ENCODE peak calls at places on chromosomes 13 and 19, in six cellular contexts. F is H1, Y is K562, J is HCT116, A is GM12878, H is HepG2. X is an unnamed sample.

GRCh38 chr19:47434088-47434487 is 14.8 kb upstream of the MEIS3 start:
- DNase-seq in F (no peak), Y (no peak), J (no peak), A (no peak), H (no peak), X (no peak)

GRCh38 chr19:45524575-45525129 is 17.4 kb downstream of the VASP start:
- DNase-seq in F (no peak), Y (no peak), J (no peak), A (no peak), H (no peak), X (no peak)

GRCh38 chr13:45436332-45436731 is 18.2 kb upstream of the SLC25A30 start:
- DNase-seq in F (no peak), Y (no peak), J (no peak), A (no peak), H (no peak), X (no peak)

GRCh38 chr19:16285769-16286564 is 38.7 kb upstream of the KLF2 start:
- DNase-seq in F (no peak), Y (peak; percentile 6), J (no peak), A (no peak), H (no peak), X (no peak)

GRCh38 chr19:3253270-3253669 is 28.8 kb downstream of the CELF5 start:
- DNase-seq in F (no peak), Y (peak; percentile 40), J (peak; percentile 16), A (no peak), H (no peak), X (no peak)

GRCh38 chr13:80871481-80871880 is 530.6 kb upstream of the SPRY2 start:
- DNase-seq in F (no peak), Y (no peak), J (no peak), A (no peak), H (no peak), X (no peak)

GRCh38 chr19:30529876-30530275 is 157.7 kb downstream of the ZNF536 start:
- DNase-seq in F (no peak), Y (no peak), J (no peak), A (no peak), H (no peak), X (no peak)

GRCh38 chr19:7743425-7743841 is 3.9 kb downstream of the CD209 start:
- DNase-seq in F (no peak), Y (no peak), J (no peak), A (peak; percentile 53), H (no peak), X (no peak)

GRCh38 chr19:56525214-56525860 is 13.4 kb upstream of the ZFP28 start:
- DNase-seq in F (no peak), Y (no peak), J (no peak), A (no peak), H (no peak), X (no peak)

GRCh38 chr13:20492641-20493040 is 33.0 kb downstream of the CRYL1 start:
- DNase-seq in F (no peak), Y (peak; percentile 18), J (peak; percentile 27), A (no peak), H (peak; percentile 46), X (no peak)

GRCh38 chr19:46845959-46846459 is 4.6 kb downstream of the AP2S1 start:
- DNase-seq in F (no peak), Y (peak; percentile 41), J (no peak), A (no peak), H (no peak), X (no peak)

GRCh38 chr13:50320297-50320862 is 305.1 kb downstream of the KCNRG start:
- DNase-seq in F (no peak), Y (no peak), J (peak; percentile 16), A (no peak), H (peak; percentile 84), X (no peak)

GRCh38 chr13:29509999-29510586 is 85.4 kb downstream of the SLC7A1 start:
- DNase-seq in F (no peak), Y (no peak), J (no peak), A (no peak), H (no peak), X (no peak)

GRCh38 chr19:39845621-39846175 is 481 bp downstream of the FBL start:
- DNase-seq in F (no peak), Y (peak; percentile 60), J (no peak), A (no peak), H (no peak), X (no peak)

GRCh38 chr19:13051581-13052165 is 51.0 kb downstream of the LYL1 start:
- DNase-seq in F (no peak), Y (peak; percentile 95), J (no peak), A (no peak), H (peak; percentile 54), X (peak; percentile 74)

GRCh38 chr13:111344471-111345191 is 24.2 kb downstream of the TEX29 start:
- DNase-seq in F (peak; percentile 84), Y (peak; percentile 15), J (no peak), A (no peak), H (peak; percentile 20), X (peak; percentile 77)

GRCh38 chr13:48043789-48044503 is 6.4 kb downstream of the NUDT15 start:
- DNase-seq in F (no peak), Y (no peak), J (no peak), A (no peak), H (no peak), X (no peak)

GRCh38 chr13:76939215-76939614 is 9.1 kb upstream of the ACOD1 start:
- DNase-seq in F (no peak), Y (no peak), J (no peak), A (no peak), H (no peak), X (no peak)

GRCh38 chr19:37991841-37992248 is 84.8 kb downstream of the SIPA1L3 start:
- DNase-seq in F (no peak), Y (no peak), J (no peak), A (no peak), H (peak; percentile 21), X (no peak)

GRCh38 chr13:44300895-44301638 is 72.6 kb upstream of the SERP2 start:
- DNase-seq in F (no peak), Y (no peak), J (peak; percentile 36), A (peak; percentile 56), H (no peak), X (no peak)

GRCh38 chr13:108176685-108177274 is 38.6 kb downstream of the LIG4 start:
- DNase-seq in F (no peak), Y (peak; percentile 29), J (peak; percentile 36), A (no peak), H (peak; percentile 42), X (peak; percentile 11)

GRCh38 chr19:57436392-57436791 is 1.3 kb downstream of the ZNF749 start:
- DNase-seq in F (no peak), Y (no peak), J (no peak), A (no peak), H (no peak), X (no peak)

GRCh38 chr13:22009500-22009899 is 338.6 kb downstream of the FGF9 start:
- DNase-seq in F (no peak), Y (no peak), J (no peak), A (no peak), H (no peak), X (no peak)
- TF ChIP-seq YY1 in F (no peak), Y (no peak), J (no peak), A (no peak), H (no peak), X (no peak)

DNA sequence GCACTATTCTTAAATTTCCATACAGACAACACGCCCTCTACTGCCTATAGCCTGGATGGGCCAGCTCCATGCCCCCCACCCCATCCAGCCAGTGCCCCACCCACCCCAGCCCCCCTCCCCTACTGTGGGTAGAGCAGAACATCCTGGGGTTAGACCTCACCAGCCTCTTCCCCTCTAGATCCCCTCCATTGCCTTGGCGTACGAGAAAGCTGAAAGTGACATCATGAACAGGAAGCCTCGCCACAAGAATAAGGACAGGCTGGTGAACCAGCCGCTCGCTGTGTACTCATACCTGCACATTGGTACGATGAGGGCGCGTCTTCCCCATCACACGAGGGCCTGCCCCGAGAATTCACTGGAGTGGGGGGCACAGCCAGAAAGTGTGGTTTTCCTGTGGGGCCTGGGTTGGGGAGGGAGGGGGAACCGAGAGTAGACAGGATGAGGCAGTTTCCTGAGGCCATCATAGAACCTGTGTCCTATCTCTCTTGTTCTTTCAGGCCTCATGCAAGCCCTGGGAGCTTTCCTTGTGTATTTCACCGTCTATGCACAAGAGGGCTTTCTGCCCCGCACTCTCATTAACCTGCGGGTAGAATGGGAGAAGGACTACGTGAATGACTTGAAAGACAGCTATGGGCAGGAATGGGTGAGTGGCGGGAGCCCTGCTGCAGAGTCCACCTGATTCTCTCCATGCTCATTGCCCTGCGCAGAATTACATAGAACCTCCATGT is 29.1 kb downstream of the ATP12A start:
- DNase-seq in F (no peak), Y (no peak), J (no peak), A (no peak), H (no peak), X (no peak)
- TF ChIP-seq ZNF274 in F (no peak), Y (no peak), J (no peak), A (no peak), H (no peak), X (no peak)

DNA sequence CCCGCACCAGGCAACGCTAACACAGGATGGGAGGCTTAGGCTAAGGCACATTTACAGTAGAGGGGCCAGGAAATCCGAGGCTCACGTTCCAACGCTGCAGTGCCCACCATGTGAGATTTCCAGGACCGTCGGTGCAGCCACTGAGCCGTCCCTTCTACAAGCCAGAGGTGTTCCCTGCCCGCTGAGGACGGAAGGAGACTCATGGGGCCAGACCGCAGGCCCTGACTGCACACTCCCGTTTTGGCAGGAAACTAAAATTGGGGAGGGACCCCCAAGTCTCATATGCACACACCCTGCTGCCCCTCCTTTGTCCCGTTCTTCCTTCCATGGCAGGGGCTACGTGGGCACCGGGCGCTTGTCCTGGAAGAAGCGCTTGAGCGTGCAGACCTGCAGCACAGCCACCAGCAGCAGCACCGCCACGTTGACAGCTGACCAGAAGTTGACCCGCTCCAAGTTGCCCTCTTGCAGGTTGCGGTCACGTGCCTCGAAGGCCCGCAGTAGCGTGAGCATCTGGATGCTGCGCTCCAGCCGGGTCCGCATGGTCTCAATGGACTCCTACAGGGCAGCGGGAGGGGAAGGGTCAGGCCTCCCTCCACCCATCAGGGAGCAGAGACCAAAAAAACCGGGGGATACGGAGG is 3.2 kb downstream of the TMED1 start:
- DNase-seq in F (no peak), Y (no peak), J (no peak), A (no peak), H (no peak), X (no peak)
- TF ChIP-seq YY1 in F (no peak), Y (no peak), J (no peak), A (no peak), H (no peak), X (no peak)

GRCh38 chr13:40673414-40673813 is 7.0 kb upstream of the FOXO1 start:
- DNase-seq in F (no peak), Y (no peak), J (no peak), A (no peak), H (no peak), X (no peak)

GRCh38 chr13:40672310-40673060 is 6.0 kb upstream of the FOXO1 start:
- DNase-seq in F (no peak), Y (peak; percentile 70), J (peak; percentile 57), A (no peak), H (peak; percentile 73), X (no peak)

GRCh38 chr13:40673061-40673397 is 6.6 kb upstream of the FOXO1 start:
- DNase-seq in F (no peak), Y (no peak), J (no peak), A (no peak), H (no peak), X (no peak)

GRCh38 chr13:40677064-40677463 is 10.6 kb upstream of the FOXO1 start:
- DNase-seq in F (no peak), Y (no peak), J (no peak), A (no peak), H (no peak), X (no peak)

DNA sequence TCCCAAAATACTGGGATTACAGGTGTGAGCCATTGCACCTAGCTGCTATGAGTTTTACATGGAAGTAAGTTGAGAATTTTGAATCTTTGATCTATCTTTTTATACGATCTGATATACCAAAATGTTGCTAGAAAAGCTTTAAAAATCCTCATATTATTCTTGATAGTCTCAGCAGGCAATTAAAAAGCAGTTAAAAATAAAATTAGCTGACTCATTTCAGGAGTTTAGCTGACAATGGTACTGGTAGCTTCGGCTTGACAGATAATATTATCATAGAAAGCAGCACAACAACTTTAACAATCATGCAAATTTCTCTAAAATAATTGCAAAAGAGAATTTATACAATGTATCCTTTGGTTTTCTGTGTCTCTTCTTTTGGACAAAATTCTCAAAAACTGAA is 9.6 kb upstream of the FOXO1 start:
- DNase-seq in F (no peak), Y (no peak), J (no peak), A (no peak), H (no peak), X (no peak)
- TF ChIP-seq ZNF274 in F (no peak), Y (no peak), J (no peak), A (no peak), H (no peak), X (no peak)

X was measured in NT2/D1.